ENCODE peak calls at places on chromosomes 3 and 15, in nine cellular contexts. One of them, this sample, is unnamed.

GRCh38 chr3:48194446-48195071 is 6.3 kb upstream of the CDC25A start:
- DNase-seq in heart right ventricle: peak; percentile 32
- DNase-seq in skeletal muscle cell: no peak
- DNase-seq in uterus: peak; percentile 25
- DNase-seq in colonic mucosa: peak; percentile 78
- DNase-seq in transverse colon: peak; percentile 71
- DNase-seq in hepatocyte: peak; percentile 77
- DNase-seq in tibial nerve: peak; percentile 71
- DNase-seq in DND-41: peak; percentile 54
- DNase-seq in this sample: peak; percentile 57

GRCh38 chr3:29949131-29949530 is 657.3 kb upstream of the TGFBR2 start:
- DNase-seq in heart right ventricle: no peak
- DNase-seq in skeletal muscle cell: no peak
- DNase-seq in uterus: no peak
- DNase-seq in colonic mucosa: no peak
- DNase-seq in transverse colon: no peak
- DNase-seq in hepatocyte: no peak
- DNase-seq in tibial nerve: no peak
- DNase-seq in DND-41: no peak
- DNase-seq in this sample: no peak

GRCh38 chr3:40310690-40311089 is 1.2 kb downstream of the EIF1B start:
- DNase-seq in heart right ventricle: no peak
- DNase-seq in skeletal muscle cell: no peak
- DNase-seq in uterus: no peak
- DNase-seq in colonic mucosa: no peak
- DNase-seq in transverse colon: no peak
- DNase-seq in hepatocyte: no peak
- DNase-seq in tibial nerve: no peak
- DNase-seq in DND-41: no peak
- DNase-seq in this sample: no peak

GRCh38 chr15:44790215-44790614 is 53.9 kb downstream of the TRIM69 start:
- DNase-seq in heart right ventricle: no peak
- DNase-seq in skeletal muscle cell: no peak
- DNase-seq in uterus: no peak
- DNase-seq in colonic mucosa: no peak
- DNase-seq in transverse colon: no peak
- DNase-seq in hepatocyte: no peak
- DNase-seq in tibial nerve: no peak
- DNase-seq in DND-41: no peak
- DNase-seq in this sample: no peak

GRCh38 chr3:161217496-161217895 is 3.6 kb upstream of the NMD3 start:
- DNase-seq in heart right ventricle: peak; percentile 50
- DNase-seq in skeletal muscle cell: no peak
- DNase-seq in uterus: no peak
- DNase-seq in colonic mucosa: no peak
- DNase-seq in transverse colon: no peak
- DNase-seq in hepatocyte: peak; percentile 54
- DNase-seq in tibial nerve: no peak
- DNase-seq in DND-41: no peak
- DNase-seq in this sample: no peak

GRCh38 chr15:93520206-93520605 is 431.2 kb upstream of the RGMA start:
- DNase-seq in heart right ventricle: no peak
- DNase-seq in skeletal muscle cell: no peak
- DNase-seq in uterus: no peak
- DNase-seq in colonic mucosa: no peak
- DNase-seq in transverse colon: no peak
- DNase-seq in hepatocyte: no peak
- DNase-seq in tibial nerve: no peak
- DNase-seq in DND-41: no peak
- DNase-seq in this sample: no peak

GRCh38 chr15:100861511-100861991 is 18.1 kb upstream of the ALDH1A3 start:
- DNase-seq in heart right ventricle: peak; percentile 44
- DNase-seq in skeletal muscle cell: no peak
- DNase-seq in uterus: peak; percentile 14
- DNase-seq in colonic mucosa: no peak
- DNase-seq in transverse colon: peak; percentile 21
- DNase-seq in hepatocyte: no peak
- DNase-seq in tibial nerve: peak; percentile 32
- DNase-seq in DND-41: no peak
- DNase-seq in this sample: no peak

GRCh38 chr3:13403213-13403817 is 16.8 kb downstream of the NUP210 start:
- DNase-seq in heart right ventricle: no peak
- DNase-seq in skeletal muscle cell: no peak
- DNase-seq in uterus: no peak
- DNase-seq in colonic mucosa: no peak
- DNase-seq in transverse colon: no peak
- DNase-seq in hepatocyte: no peak
- DNase-seq in tibial nerve: no peak
- DNase-seq in DND-41: no peak
- DNase-seq in this sample: no peak

GRCh38 chr3:5250467-5251195 is 63.1 kb downstream of the EDEM1 start:
- DNase-seq in heart right ventricle: no peak
- DNase-seq in skeletal muscle cell: no peak
- DNase-seq in uterus: no peak
- DNase-seq in colonic mucosa: peak; percentile 38
- DNase-seq in transverse colon: peak; percentile 15
- DNase-seq in hepatocyte: no peak
- DNase-seq in tibial nerve: no peak
- DNase-seq in DND-41: no peak
- DNase-seq in this sample: no peak

GRCh38 chr3:179829391-179829790 is 176.6 kb downstream of the USP13 start:
- DNase-seq in heart right ventricle: no peak
- DNase-seq in skeletal muscle cell: no peak
- DNase-seq in uterus: no peak
- DNase-seq in colonic mucosa: no peak
- DNase-seq in transverse colon: no peak
- DNase-seq in hepatocyte: no peak
- DNase-seq in tibial nerve: no peak
- DNase-seq in DND-41: no peak
- DNase-seq in this sample: no peak

GRCh38 chr3:171809513-171810277 is 588 bp downstream of the PLD1 start:
- DNase-seq in heart right ventricle: peak; percentile 88
- DNase-seq in skeletal muscle cell: peak; percentile 93
- DNase-seq in uterus: peak; percentile 87
- DNase-seq in colonic mucosa: peak; percentile 81
- DNase-seq in transverse colon: peak; percentile 76
- DNase-seq in hepatocyte: peak; percentile 89
- DNase-seq in tibial nerve: peak; percentile 72
- DNase-seq in DND-41: no peak
- DNase-seq in this sample: peak; percentile 79

GRCh38 chr15:29129221-29129620 is 140.4 kb downstream of the NSMCE3 start:
- DNase-seq in heart right ventricle: no peak
- DNase-seq in skeletal muscle cell: no peak
- DNase-seq in uterus: no peak
- DNase-seq in colonic mucosa: no peak
- DNase-seq in transverse colon: no peak
- DNase-seq in hepatocyte: no peak
- DNase-seq in tibial nerve: no peak
- DNase-seq in DND-41: no peak
- DNase-seq in this sample: no peak

GRCh38 chr3:62246094-62246493 is 127.3 kb downstream of the FEZF2 start:
- DNase-seq in heart right ventricle: no peak
- DNase-seq in skeletal muscle cell: no peak
- DNase-seq in uterus: no peak
- DNase-seq in colonic mucosa: no peak
- DNase-seq in transverse colon: no peak
- DNase-seq in hepatocyte: no peak
- DNase-seq in tibial nerve: no peak
- DNase-seq in DND-41: no peak
- DNase-seq in this sample: no peak

GRCh38 chr3:111582114-111582461 is 13.1 kb downstream of the ZBED2 start:
- DNase-seq in heart right ventricle: no peak
- DNase-seq in skeletal muscle cell: peak; percentile 55
- DNase-seq in uterus: no peak
- DNase-seq in colonic mucosa: no peak
- DNase-seq in transverse colon: no peak
- DNase-seq in hepatocyte: peak; percentile 62
- DNase-seq in tibial nerve: no peak
- DNase-seq in DND-41: no peak
- DNase-seq in this sample: no peak

GRCh38 chr3:45777753-45778386 is 18.5 kb downstream of the SLC6A20 start:
- DNase-seq in heart right ventricle: no peak
- DNase-seq in skeletal muscle cell: no peak
- DNase-seq in uterus: no peak
- DNase-seq in colonic mucosa: no peak
- DNase-seq in transverse colon: no peak
- DNase-seq in hepatocyte: no peak
- DNase-seq in tibial nerve: no peak
- DNase-seq in DND-41: no peak
- DNase-seq in this sample: no peak

GRCh38 chr15:74950078-74951000 is 6.2 kb downstream of the RPP25 start:
- DNase-seq in heart right ventricle: peak; percentile 73
- DNase-seq in skeletal muscle cell: no peak
- DNase-seq in uterus: peak; percentile 83
- DNase-seq in colonic mucosa: peak; percentile 87
- DNase-seq in transverse colon: peak; percentile 84
- DNase-seq in hepatocyte: peak; percentile 85
- DNase-seq in tibial nerve: peak; percentile 95
- DNase-seq in DND-41: peak; percentile 77
- DNase-seq in this sample: peak; percentile 80

GRCh38 chr3:115623414-115623868 is at the start of gene GAP43:
- DNase-seq in heart right ventricle: peak; percentile 34
- DNase-seq in skeletal muscle cell: peak; percentile 71
- DNase-seq in uterus: peak; percentile 22
- DNase-seq in colonic mucosa: no peak
- DNase-seq in transverse colon: no peak
- DNase-seq in hepatocyte: peak; percentile 71
- DNase-seq in tibial nerve: peak; percentile 4
- DNase-seq in DND-41: no peak
- DNase-seq in this sample: peak; percentile 22

GRCh38 chr3:135093121-135093520 is 298.1 kb downstream of the EPHB1 start:
- DNase-seq in heart right ventricle: no peak
- DNase-seq in skeletal muscle cell: no peak
- DNase-seq in uterus: no peak
- DNase-seq in colonic mucosa: no peak
- DNase-seq in transverse colon: no peak
- DNase-seq in hepatocyte: no peak
- DNase-seq in tibial nerve: no peak
- DNase-seq in DND-41: no peak
- DNase-seq in this sample: no peak

GRCh38 chr3:38375072-38375471 is 28.5 kb downstream of the XYLB start:
- DNase-seq in heart right ventricle: no peak
- DNase-seq in skeletal muscle cell: no peak
- DNase-seq in uterus: no peak
- DNase-seq in colonic mucosa: no peak
- DNase-seq in transverse colon: no peak
- DNase-seq in hepatocyte: no peak
- DNase-seq in tibial nerve: no peak
- DNase-seq in DND-41: no peak
- DNase-seq in this sample: no peak

GRCh38 chr15:67120839-67121540 is 55.6 kb downstream of the SMAD3 start:
- DNase-seq in heart right ventricle: peak; percentile 88
- DNase-seq in skeletal muscle cell: peak; percentile 91
- DNase-seq in uterus: peak; percentile 93
- DNase-seq in colonic mucosa: peak; percentile 84
- DNase-seq in transverse colon: peak; percentile 91
- DNase-seq in hepatocyte: peak; percentile 86
- DNase-seq in tibial nerve: peak; percentile 77
- DNase-seq in DND-41: no peak
- DNase-seq in this sample: peak; percentile 77

GRCh38 chr3:90007786-90008499 is 900.5 kb downstream of the EPHA3 start:
- DNase-seq in heart right ventricle: peak; percentile 18
- DNase-seq in skeletal muscle cell: peak; percentile 85
- DNase-seq in uterus: no peak
- DNase-seq in colonic mucosa: no peak
- DNase-seq in transverse colon: no peak
- DNase-seq in hepatocyte: no peak
- DNase-seq in tibial nerve: peak; percentile 9
- DNase-seq in DND-41: no peak
- DNase-seq in this sample: no peak

GRCh38 chr3:58683001-58683845 is 16.6 kb upstream of the FAM3D start:
- DNase-seq in heart right ventricle: no peak
- DNase-seq in skeletal muscle cell: peak; percentile 16
- DNase-seq in uterus: no peak
- DNase-seq in colonic mucosa: no peak
- DNase-seq in transverse colon: no peak
- DNase-seq in hepatocyte: no peak
- DNase-seq in tibial nerve: no peak
- DNase-seq in DND-41: no peak
- DNase-seq in this sample: peak; percentile 49

GRCh38 chr15:62307551-62307950 is 142.5 kb upstream of the C2CD4B start:
- DNase-seq in heart right ventricle: no peak
- DNase-seq in skeletal muscle cell: peak; percentile 27
- DNase-seq in uterus: no peak
- DNase-seq in colonic mucosa: no peak
- DNase-seq in transverse colon: no peak
- DNase-seq in hepatocyte: no peak
- DNase-seq in tibial nerve: no peak
- DNase-seq in DND-41: no peak
- DNase-seq in this sample: no peak
- H3K4me3 ChIP-seq in heart right ventricle: no peak overlapping the region
- H3K4me3 ChIP-seq in skeletal muscle cell: no peak overlapping the region
- H3K4me3 ChIP-seq in uterus: no peak overlapping the region
- H3K4me3 ChIP-seq in colonic mucosa: no peak overlapping the region
- H3K4me3 ChIP-seq in transverse colon: no peak overlapping the region
- H3K4me3 ChIP-seq in hepatocyte: no peak overlapping the region
- H3K4me3 ChIP-seq in tibial nerve: no peak overlapping the region
- H3K4me3 ChIP-seq in DND-41: no peak overlapping the region
- H3K4me3 ChIP-seq in this sample: no peak overlapping the region

GRCh38 chr3:16633948-16634347 is 28.7 kb upstream of the DAZL start:
- DNase-seq in heart right ventricle: no peak
- DNase-seq in skeletal muscle cell: no peak
- DNase-seq in uterus: no peak
- DNase-seq in colonic mucosa: no peak
- DNase-seq in transverse colon: no peak
- DNase-seq in hepatocyte: no peak
- DNase-seq in tibial nerve: no peak
- DNase-seq in DND-41: no peak
- DNase-seq in this sample: no peak
- H3K4me3 ChIP-seq in heart right ventricle: no peak overlapping the region
- H3K4me3 ChIP-seq in skeletal muscle cell: no peak overlapping the region
- H3K4me3 ChIP-seq in uterus: no peak overlapping the region
- H3K4me3 ChIP-seq in colonic mucosa: no peak overlapping the region
- H3K4me3 ChIP-seq in transverse colon: no peak overlapping the region
- H3K4me3 ChIP-seq in hepatocyte: no peak overlapping the region
- H3K4me3 ChIP-seq in tibial nerve: no peak overlapping the region
- H3K4me3 ChIP-seq in DND-41: no peak overlapping the region
- H3K4me3 ChIP-seq in this sample: no peak overlapping the region

GRCh38 chr3:47161983-47162694 is 1.8 kb downstream of the SETD2 start:
- DNase-seq in heart right ventricle: no peak
- DNase-seq in skeletal muscle cell: no peak
- DNase-seq in uterus: no peak
- DNase-seq in colonic mucosa: no peak
- DNase-seq in transverse colon: no peak
- DNase-seq in hepatocyte: no peak
- DNase-seq in tibial nerve: no peak
- DNase-seq in DND-41: no peak
- DNase-seq in this sample: no peak
- H3K4me3 ChIP-seq in heart right ventricle: no peak overlapping the region
- H3K4me3 ChIP-seq in skeletal muscle cell: peak overlapping the region; percentile 92
- H3K4me3 ChIP-seq in uterus: peak overlapping the region; percentile 85
- H3K4me3 ChIP-seq in colonic mucosa: peak overlapping the region; percentile 93
- H3K4me3 ChIP-seq in transverse colon: peak overlapping the region; percentile 97
- H3K4me3 ChIP-seq in hepatocyte: peak overlapping the region; percentile 100
- H3K4me3 ChIP-seq in tibial nerve: peak overlapping the region; percentile 97
- H3K4me3 ChIP-seq in DND-41: peak overlapping the region; percentile 89
- H3K4me3 ChIP-seq in this sample: peak overlapping the region; percentile 92

DNA sequence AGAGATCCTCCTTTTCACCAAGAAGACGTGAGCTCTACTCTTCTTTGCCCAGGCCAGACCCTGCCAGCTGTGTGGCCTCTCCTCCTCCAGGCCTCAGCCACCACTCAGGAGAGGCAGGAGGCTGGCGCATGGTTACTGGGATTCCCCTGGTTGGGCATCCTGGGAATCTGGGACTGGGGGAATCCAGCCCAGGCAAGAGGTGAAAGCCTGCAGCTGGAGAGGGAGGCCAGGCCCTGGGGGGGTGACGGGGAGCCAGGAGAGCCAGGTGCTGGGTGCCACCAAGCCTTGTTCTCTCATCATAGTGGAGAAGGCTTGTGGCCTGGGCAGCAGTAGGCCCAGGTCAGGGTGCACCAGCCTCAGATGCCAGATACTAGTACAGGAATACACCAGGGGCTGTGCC is 6.2 kb downstream of the CCDC9B start:
- DNase-seq in heart right ventricle: no peak
- DNase-seq in skeletal muscle cell: no peak
- DNase-seq in uterus: no peak
- DNase-seq in colonic mucosa: no peak
- DNase-seq in transverse colon: no peak
- DNase-seq in hepatocyte: no peak
- DNase-seq in tibial nerve: no peak
- DNase-seq in DND-41: no peak
- DNase-seq in this sample: no peak
- H3K4me3 ChIP-seq in heart right ventricle: no peak overlapping the region
- H3K4me3 ChIP-seq in skeletal muscle cell: no peak overlapping the region
- H3K4me3 ChIP-seq in uterus: no peak overlapping the region
- H3K4me3 ChIP-seq in colonic mucosa: no peak overlapping the region
- H3K4me3 ChIP-seq in transverse colon: no peak overlapping the region
- H3K4me3 ChIP-seq in hepatocyte: no peak overlapping the region
- H3K4me3 ChIP-seq in tibial nerve: no peak overlapping the region
- H3K4me3 ChIP-seq in DND-41: no peak overlapping the region
- H3K4me3 ChIP-seq in this sample: no peak overlapping the region

This sample was measured in dorsolateral prefrontal cortex.